ENCODE peak calls at places on chromosomes 7 and 10, in five cellular contexts. V, H, G, B and L are unnamed samples.
A peak's percentile ranks its signal among the peaks of the same experiment; 100 is the strongest.

GRCh38 chr10:29377333-29377961 is 88.6 kb downstream of the LYZL1 start:
- DNase-seq in H (peak; percentile 53), B (no peak), G (peak; percentile 38), V (peak; percentile 21), L (peak; percentile 15)

GRCh38 chr10:99993994-99994689 is 15.6 kb downstream of the DNMBP start:
- DNase-seq in G (peak; percentile 60), V (no peak), B (peak; percentile 61), H (peak; percentile 93), L (no peak)

GRCh38 chr7:151833691-151834090 is 43.2 kb downstream of the PRKAG2 start:
- DNase-seq in H (no peak), V (no peak), B (no peak), G (no peak), L (no peak)

GRCh38 chr10:11787374-11787773 is 35.8 kb upstream of the PROSER2 start:
- DNase-seq in V (no peak), B (no peak), H (no peak), G (no peak), L (no peak)

GRCh38 chr7:18313970-18314369 is 181.6 kb upstream of the HDAC9 start:
- DNase-seq in V (no peak), B (no peak), G (peak; percentile 3), H (peak; percentile 19), L (no peak)

GRCh38 chr10:23081156-23081833 is 14.1 kb upstream of the MSRB2 start:
- DNase-seq in B (no peak), G (peak; percentile 38), H (no peak), V (no peak), L (peak; percentile 98)

GRCh38 chr10:80460399-80461207 is 6.5 kb downstream of the TSPAN14 start:
- DNase-seq in V (no peak), B (no peak), H (peak; percentile 61), G (peak; percentile 97), L (peak; percentile 100)

GRCh38 chr10:103504181-103504783 is 10.8 kb downstream of the NEURL1 start:
- DNase-seq in H (peak; percentile 96), B (no peak), G (peak; percentile 63), V (peak; percentile 77), L (no peak)

GRCh38 chr7:95430864-95431263 is 4.0 kb downstream of the PON2 start:
- DNase-seq in V (peak; percentile 98), H (peak; percentile 56), B (no peak), G (peak; percentile 89), L (no peak)

GRCh38 chr10:101007099-101007711 is 7.6 kb downstream of the LZTS2 start:
- DNase-seq in V (no peak), B (no peak), H (no peak), G (no peak), L (no peak)

GRCh38 chr10:24382596-24382978 is 173.6 kb downstream of the KIAA1217 start:
- DNase-seq in G (no peak), V (no peak), H (no peak), B (no peak), L (no peak)

GRCh38 chr7:117313582-117313981 is 9.3 kb downstream of the WNT2 start:
- DNase-seq in V (no peak), B (no peak), H (no peak), G (no peak), L (no peak)

GRCh38 chr10:51389415-51390342 is 309.7 kb downstream of the CSTF2T start:
- DNase-seq in B (peak; percentile 47), G (peak; percentile 57), V (peak; percentile 48), H (peak; percentile 97), L (no peak)

GRCh38 chr10:28952523-28952922 is 275.2 kb downstream of the BAMBI start:
- DNase-seq in H (no peak), G (no peak), V (no peak), B (no peak), L (no peak)

GRCh38 chr10:132517951-132518521 is 19.6 kb upstream of the INPP5A start:
- DNase-seq in H (no peak), G (no peak), B (peak; percentile 48), V (no peak), L (no peak)

GRCh38 chr7:124041439-124041838 is 8.6 kb upstream of the TMEM229A start:
- DNase-seq in G (no peak), B (no peak), H (no peak), V (no peak), L (no peak)

GRCh38 chr10:83218205-83218604 is 921.1 kb upstream of the GHITM start:
- DNase-seq in G (no peak), H (no peak), V (no peak), B (no peak), L (no peak)

DNA sequence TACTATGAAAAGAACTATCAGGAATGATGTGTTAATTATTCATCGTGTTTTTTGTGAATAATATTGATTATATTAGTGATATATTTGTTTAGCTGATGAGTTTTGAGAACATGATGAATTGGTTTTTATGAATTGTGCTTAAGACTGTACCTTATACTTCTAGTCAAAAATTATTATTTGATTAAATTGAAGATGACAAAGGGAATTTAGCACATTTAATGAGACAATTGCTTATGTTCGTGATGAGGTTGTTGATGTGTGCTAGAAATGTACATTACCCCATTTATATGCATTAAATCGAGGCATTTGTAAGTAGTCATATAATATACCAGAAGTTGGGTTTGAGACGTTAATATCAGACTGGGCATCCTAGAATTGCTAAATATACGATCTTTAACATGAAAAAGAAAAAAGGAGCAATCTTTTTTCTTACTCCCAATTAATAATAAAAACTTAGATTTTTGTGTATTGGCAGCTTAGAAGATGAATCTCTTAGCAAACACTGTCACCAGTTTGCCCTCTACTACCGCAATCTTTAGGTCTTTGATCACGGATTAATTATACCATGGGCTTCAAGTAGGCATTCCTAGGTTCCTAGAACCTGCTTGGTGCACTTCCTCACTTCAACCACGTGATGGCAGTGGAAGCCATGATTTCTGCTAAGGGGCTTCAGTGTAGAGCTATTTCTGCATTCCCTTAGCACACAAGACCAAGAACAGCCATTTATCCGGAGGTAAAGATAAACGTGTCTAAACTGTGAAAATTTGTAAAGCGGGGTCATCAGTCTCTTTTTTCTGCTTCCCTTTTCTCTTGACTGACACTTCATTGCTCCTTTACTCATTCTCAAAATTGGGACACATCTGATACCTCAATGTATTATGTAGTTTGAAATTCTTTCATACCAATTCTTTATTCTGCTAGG is 1.6 kb downstream of the KLHDC10 start:
- DNase-seq in V (peak; percentile 86), B (peak; percentile 59), G (peak; percentile 84), H (peak; percentile 93), L (peak; percentile 68)
- H3K4me3 ChIP-seq in V (peak overlapping the region; percentile 80), B (no peak overlapping the region), G (peak overlapping the region; percentile 90), H (peak overlapping the region; percentile 94), L (peak overlapping the region; percentile 77)

GRCh38 chr10:118458957-118459641 is 117.0 kb upstream of the FAM204A start:
- DNase-seq in V (no peak), B (no peak), G (peak; percentile 34), H (no peak), L (peak; percentile 86)

GRCh38 chr10:118459642-118460193 is 117.6 kb upstream of the FAM204A start:
- DNase-seq in V (peak; percentile 61), B (peak; percentile 68), G (peak; percentile 64), H (peak; percentile 66), L (peak; percentile 59)

GRCh38 chr10:118463740-118464139 is 121.6 kb upstream of the FAM204A start:
- DNase-seq in G (no peak), V (no peak), B (no peak), H (no peak), L (no peak)

GRCh38 chr10:118455181-118455695 is 113.1 kb upstream of the FAM204A start:
- DNase-seq in B (no peak), G (no peak), H (no peak), V (no peak), L (no peak)

GRCh38 chr10:118457824-118458428 is 115.8 kb upstream of the FAM204A start:
- DNase-seq in B (no peak), G (no peak), V (no peak), H (no peak), L (no peak)
- TF ChIP-seq CTCF in B (no peak), G (no peak), V (no peak), H (no peak), L (no peak)

GRCh38 chr10:26801274-26801673 is 59.5 kb downstream of the ABI1 start:
- DNase-seq in H (no peak), G (no peak), B (no peak), V (no peak), L (no peak)
- H3K4me3 ChIP-seq in H (no peak overlapping the region), G (no peak overlapping the region), B (no peak overlapping the region), V (no peak overlapping the region), L (no peak overlapping the region)

GRCh38 chr10:69936091-69936490 is 116.6 kb upstream of the MACROH2A2 start:
- DNase-seq in H (no peak), V (peak; percentile 21), G (no peak), B (no peak), L (no peak)
- TF ChIP-seq CTCF in H (peak; percentile 4), V (no peak), G (peak; percentile 30), B (no peak), L (peak; percentile 22)

GRCh38 chr7:102410123-102410522 is 14.0 kb downstream of the PRKRIP1 start:
- DNase-seq in V (no peak), B (no peak), G (peak; percentile 22), H (no peak), L (no peak)

GRCh38 chr7:102407910-102408309 is 11.7 kb downstream of the PRKRIP1 start:
- DNase-seq in B (no peak), V (no peak), G (no peak), H (no peak), L (no peak)

GRCh38 chr7:102412548-102412947 is 16.4 kb downstream of the PRKRIP1 start:
- DNase-seq in V (peak; percentile 46), B (no peak), G (peak; percentile 37), H (peak; percentile 39), L (no peak)

GRCh38 chr7:102410918-102411317 is 14.8 kb downstream of the PRKRIP1 start:
- DNase-seq in H (no peak), B (no peak), G (no peak), V (no peak), L (no peak)

DNA sequence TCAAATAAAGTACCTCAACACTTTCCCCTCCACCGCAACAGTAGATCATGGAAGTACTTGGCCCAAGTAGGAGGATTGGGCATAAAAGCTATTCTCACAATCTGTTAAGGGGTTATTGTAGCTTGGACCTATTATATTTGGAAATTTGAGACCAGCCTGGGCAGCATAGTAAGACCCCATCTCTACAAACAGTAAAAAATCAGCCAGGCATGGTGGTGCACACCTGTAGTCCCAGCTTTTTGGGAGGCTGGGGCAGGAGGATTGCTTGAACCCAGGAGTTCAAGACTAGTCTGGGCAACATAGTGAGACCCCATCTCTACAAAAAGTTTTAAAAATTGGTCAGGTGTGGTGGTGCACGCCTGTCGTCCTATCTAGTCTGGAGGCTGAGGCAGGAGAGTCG is 13.2 kb downstream of the PRKRIP1 start:
- DNase-seq in G (no peak), H (no peak), B (no peak), V (no peak), L (no peak)
- H3K4me3 ChIP-seq in G (no peak overlapping the region), H (no peak overlapping the region), B (no peak overlapping the region), V (no peak overlapping the region), L (no peak overlapping the region)

GRCh38 chr10:125692932-125693847 is 10.2 kb upstream of the TEX36 start:
- DNase-seq in B (no peak), G (peak; percentile 32), H (no peak), V (no peak), L (peak; percentile 67)

GRCh38 chr10:125699562-125700143 is 16.7 kb upstream of the TEX36 start:
- DNase-seq in G (no peak), V (no peak), H (no peak), B (no peak), L (no peak)

GRCh38 chr10:125694874-125695273 is 11.9 kb upstream of the TEX36 start:
- DNase-seq in H (peak; percentile 71), G (peak; percentile 37), V (peak; percentile 71), B (no peak), L (peak; percentile 98)

GRCh38 chr10:125700355-125700911 is 17.5 kb upstream of the TEX36 start:
- DNase-seq in B (no peak), G (peak; percentile 13), H (peak; percentile 42), V (peak; percentile 27), L (no peak)

GRCh38 chr10:125698599-125698998 is 15.6 kb upstream of the TEX36 start:
- DNase-seq in G (no peak), V (peak; percentile 17), B (no peak), H (no peak), L (no peak)
- TF ChIP-seq CTCF in G (no peak), V (no peak), B (no peak), H (no peak), L (no peak)